ENCODE peak calls at places on chromosomes 7 and 10, in six cellular contexts. One of them, this sample, is unnamed.

GRCh38 chr7:90945104-90945752 is 319.0 kb upstream of the FZD1 start:
- DNase-seq in GM10248: no peak
- DNase-seq in transverse colon: no peak
- DNase-seq in fibroblast of villous mesenchyme: peak
- DNase-seq in mesothelial cell of epicardium: no peak
- DNase-seq in astrocyte of the spinal cord: peak
- DNase-seq in this sample: no peak

GRCh38 chr10:101346177-101346576 is 7.8 kb upstream of the BTRC start:
- DNase-seq in GM10248: no peak
- DNase-seq in transverse colon: no peak
- DNase-seq in fibroblast of villous mesenchyme: no peak
- DNase-seq in mesothelial cell of epicardium: no peak
- DNase-seq in astrocyte of the spinal cord: no peak
- DNase-seq in this sample: no peak

GRCh38 chr7:45890902-45891461 is 2.7 kb downstream of the IGFBP1 start:
- DNase-seq in GM10248: no peak
- DNase-seq in transverse colon: no peak
- DNase-seq in fibroblast of villous mesenchyme: peak
- DNase-seq in mesothelial cell of epicardium: no peak
- DNase-seq in astrocyte of the spinal cord: peak
- DNase-seq in this sample: peak

GRCh38 chr10:98101366-98101765 is 33.1 kb upstream of the R3HCC1L start:
- DNase-seq in GM10248: no peak
- DNase-seq in transverse colon: no peak
- DNase-seq in fibroblast of villous mesenchyme: no peak
- DNase-seq in mesothelial cell of epicardium: no peak
- DNase-seq in astrocyte of the spinal cord: no peak
- DNase-seq in this sample: no peak

GRCh38 chr7:144255471-144255897 is 9.1 kb downstream of the OR2A7 start:
- DNase-seq in GM10248: no peak
- DNase-seq in transverse colon: no peak
- DNase-seq in fibroblast of villous mesenchyme: no peak
- DNase-seq in mesothelial cell of epicardium: no peak
- DNase-seq in astrocyte of the spinal cord: no peak
- DNase-seq in this sample: no peak

GRCh38 chr7:27193335-27194001 is 6.4 kb downstream of the HOXA13 start:
- DNase-seq in GM10248: no peak
- DNase-seq in transverse colon: no peak
- DNase-seq in fibroblast of villous mesenchyme: peak
- DNase-seq in mesothelial cell of epicardium: no peak
- DNase-seq in astrocyte of the spinal cord: no peak
- DNase-seq in this sample: no peak

GRCh38 chr7:517848-518629 is 1.6 kb downstream of the PDGFA start:
- DNase-seq in GM10248: no peak
- DNase-seq in transverse colon: peak
- DNase-seq in fibroblast of villous mesenchyme: peak
- DNase-seq in mesothelial cell of epicardium: no peak
- DNase-seq in astrocyte of the spinal cord: peak
- DNase-seq in this sample: no peak

GRCh38 chr7:100626530-100627237 is 14.3 kb downstream of the MOSPD3 start:
- DNase-seq in GM10248: peak
- DNase-seq in transverse colon: peak
- DNase-seq in fibroblast of villous mesenchyme: peak
- DNase-seq in mesothelial cell of epicardium: peak
- DNase-seq in astrocyte of the spinal cord: peak
- DNase-seq in this sample: peak

GRCh38 chr7:45076946-45077345 is 11.8 kb downstream of the NACAD start:
- DNase-seq in GM10248: no peak
- DNase-seq in transverse colon: no peak
- DNase-seq in fibroblast of villous mesenchyme: no peak
- DNase-seq in mesothelial cell of epicardium: no peak
- DNase-seq in astrocyte of the spinal cord: no peak
- DNase-seq in this sample: no peak

GRCh38 chr10:129063212-129063611 is 403.8 kb upstream of the MGMT start:
- DNase-seq in GM10248: no peak
- DNase-seq in transverse colon: no peak
- DNase-seq in fibroblast of villous mesenchyme: no peak
- DNase-seq in mesothelial cell of epicardium: no peak
- DNase-seq in astrocyte of the spinal cord: no peak
- DNase-seq in this sample: no peak

GRCh38 chr10:92027141-92027540 is 103.6 kb downstream of the BTAF1 start:
- DNase-seq in GM10248: no peak
- DNase-seq in transverse colon: no peak
- DNase-seq in fibroblast of villous mesenchyme: no peak
- DNase-seq in mesothelial cell of epicardium: no peak
- DNase-seq in astrocyte of the spinal cord: no peak
- DNase-seq in this sample: no peak

GRCh38 chr7:131773413-131773812 is 217.0 kb upstream of the PODXL start:
- DNase-seq in GM10248: no peak
- DNase-seq in transverse colon: no peak
- DNase-seq in fibroblast of villous mesenchyme: no peak
- DNase-seq in mesothelial cell of epicardium: no peak
- DNase-seq in astrocyte of the spinal cord: no peak
- DNase-seq in this sample: no peak

GRCh38 chr10:23158370-23158769 is 33.7 kb upstream of the PTF1A start:
- DNase-seq in GM10248: peak
- DNase-seq in transverse colon: peak
- DNase-seq in fibroblast of villous mesenchyme: peak
- DNase-seq in mesothelial cell of epicardium: no peak
- DNase-seq in astrocyte of the spinal cord: peak
- DNase-seq in this sample: peak

GRCh38 chr10:4120454-4120853 is 335.4 kb upstream of the KLF6 start:
- DNase-seq in GM10248: no peak
- DNase-seq in transverse colon: peak
- DNase-seq in fibroblast of villous mesenchyme: no peak
- DNase-seq in mesothelial cell of epicardium: no peak
- DNase-seq in astrocyte of the spinal cord: no peak
- DNase-seq in this sample: no peak

GRCh38 chr10:73225518-73225917 is 21.5 kb downstream of the DNAJC9 start:
- DNase-seq in GM10248: no peak
- DNase-seq in transverse colon: no peak
- DNase-seq in fibroblast of villous mesenchyme: no peak
- DNase-seq in mesothelial cell of epicardium: no peak
- DNase-seq in astrocyte of the spinal cord: no peak
- DNase-seq in this sample: no peak

GRCh38 chr10:10313099-10313875 is 704.4 kb upstream of the CELF2 start:
- DNase-seq in GM10248: no peak
- DNase-seq in transverse colon: no peak
- DNase-seq in fibroblast of villous mesenchyme: peak
- DNase-seq in mesothelial cell of epicardium: no peak
- DNase-seq in astrocyte of the spinal cord: peak
- DNase-seq in this sample: no peak

GRCh38 chr7:51111256-51111655 is 205.4 kb downstream of the COBL start:
- DNase-seq in GM10248: no peak
- DNase-seq in transverse colon: no peak
- DNase-seq in fibroblast of villous mesenchyme: no peak
- DNase-seq in mesothelial cell of epicardium: no peak
- DNase-seq in astrocyte of the spinal cord: no peak
- DNase-seq in this sample: no peak

GRCh38 chr7:4763091-4763793 is 12.2 kb upstream of the AP5Z1 start:
- DNase-seq in GM10248: no peak
- DNase-seq in transverse colon: no peak
- DNase-seq in fibroblast of villous mesenchyme: no peak
- DNase-seq in mesothelial cell of epicardium: no peak
- DNase-seq in astrocyte of the spinal cord: no peak
- DNase-seq in this sample: no peak

GRCh38 chr10:79055100-79055782 is 13.5 kb upstream of the ZMIZ1 start:
- DNase-seq in GM10248: no peak
- DNase-seq in transverse colon: no peak
- DNase-seq in fibroblast of villous mesenchyme: no peak
- DNase-seq in mesothelial cell of epicardium: no peak
- DNase-seq in astrocyte of the spinal cord: no peak
- DNase-seq in this sample: no peak

GRCh38 chr7:95684037-95684436 is 87.7 kb upstream of the PDK4 start:
- DNase-seq in GM10248: no peak
- DNase-seq in transverse colon: no peak
- DNase-seq in fibroblast of villous mesenchyme: peak
- DNase-seq in mesothelial cell of epicardium: no peak
- DNase-seq in astrocyte of the spinal cord: peak
- DNase-seq in this sample: no peak

GRCh38 chr7:16719699-16720098 is 33.9 kb upstream of the TSPAN13 start:
- DNase-seq in GM10248: no peak
- DNase-seq in transverse colon: no peak
- DNase-seq in fibroblast of villous mesenchyme: no peak
- DNase-seq in mesothelial cell of epicardium: no peak
- DNase-seq in astrocyte of the spinal cord: no peak
- DNase-seq in this sample: no peak

GRCh38 chr10:29322918-29323317 is 34.0 kb downstream of the LYZL1 start:
- DNase-seq in GM10248: no peak
- DNase-seq in transverse colon: no peak
- DNase-seq in fibroblast of villous mesenchyme: no peak
- DNase-seq in mesothelial cell of epicardium: no peak
- DNase-seq in astrocyte of the spinal cord: no peak
- DNase-seq in this sample: no peak

GRCh38 chr10:6487919-6488318 is 92.2 kb downstream of the PRKCQ start:
- DNase-seq in GM10248: no peak
- DNase-seq in transverse colon: no peak
- DNase-seq in fibroblast of villous mesenchyme: no peak
- DNase-seq in mesothelial cell of epicardium: no peak
- DNase-seq in astrocyte of the spinal cord: no peak
- DNase-seq in this sample: no peak

GRCh38 chr10:6164271-6165095 is 38.2 kb upstream of the PFKFB3 start:
- DNase-seq in GM10248: no peak
- DNase-seq in transverse colon: no peak
- DNase-seq in fibroblast of villous mesenchyme: peak
- DNase-seq in mesothelial cell of epicardium: no peak
- DNase-seq in astrocyte of the spinal cord: no peak
- DNase-seq in this sample: no peak

GRCh38 chr10:118447478-118447877 is 105.4 kb upstream of the FAM204A start:
- DNase-seq in GM10248: no peak
- DNase-seq in transverse colon: peak
- DNase-seq in fibroblast of villous mesenchyme: peak
- DNase-seq in mesothelial cell of epicardium: no peak
- DNase-seq in astrocyte of the spinal cord: no peak
- DNase-seq in this sample: no peak

GRCh38 chr7:12434012-12434642 is 30.5 kb upstream of the VWDE start:
- DNase-seq in GM10248: no peak
- DNase-seq in transverse colon: no peak
- DNase-seq in fibroblast of villous mesenchyme: no peak
- DNase-seq in mesothelial cell of epicardium: no peak
- DNase-seq in astrocyte of the spinal cord: no peak
- DNase-seq in this sample: no peak
- TF ChIP-seq CTCF in GM10248: no peak
- TF ChIP-seq CTCF in transverse colon: no peak
- TF ChIP-seq CTCF in fibroblast of villous mesenchyme: peak
- TF ChIP-seq CTCF in mesothelial cell of epicardium: peak
- TF ChIP-seq CTCF in astrocyte of the spinal cord: peak
- TF ChIP-seq CTCF in this sample: peak

DNA sequence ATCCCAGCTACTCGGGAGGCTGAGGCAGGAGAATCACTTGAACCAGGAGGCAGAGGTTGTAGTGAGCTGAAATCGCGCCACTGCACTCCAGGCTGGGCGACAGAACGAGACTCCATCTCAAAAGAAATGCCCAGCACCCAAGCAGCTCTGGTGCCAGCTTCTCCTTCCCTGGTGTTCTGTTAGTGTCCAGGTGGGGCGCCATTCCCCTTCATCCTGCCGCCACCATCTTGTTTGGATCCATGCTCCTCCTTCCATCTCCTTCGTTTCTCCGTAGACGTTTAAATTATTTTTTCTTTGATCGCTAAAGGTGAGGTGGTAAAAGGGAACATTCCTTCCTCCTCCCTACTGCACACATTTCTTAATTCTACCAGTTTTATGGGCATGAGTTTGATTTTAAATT is 30.3 kb downstream of the PROSER2 start:
- DNase-seq in GM10248: no peak
- DNase-seq in transverse colon: no peak
- DNase-seq in fibroblast of villous mesenchyme: no peak
- DNase-seq in mesothelial cell of epicardium: no peak
- DNase-seq in astrocyte of the spinal cord: no peak
- DNase-seq in this sample: no peak
- TF ChIP-seq CTCF in GM10248: no peak
- TF ChIP-seq CTCF in transverse colon: no peak
- TF ChIP-seq CTCF in fibroblast of villous mesenchyme: peak
- TF ChIP-seq CTCF in mesothelial cell of epicardium: no peak
- TF ChIP-seq CTCF in astrocyte of the spinal cord: no peak
- TF ChIP-seq CTCF in this sample: no peak

GRCh38 chr7:64180989-64181388 is 26.0 kb upstream of the ZNF735 start:
- DNase-seq in GM10248: no peak
- DNase-seq in transverse colon: no peak
- DNase-seq in fibroblast of villous mesenchyme: peak
- DNase-seq in mesothelial cell of epicardium: no peak
- DNase-seq in astrocyte of the spinal cord: no peak
- DNase-seq in this sample: no peak
- TF ChIP-seq CTCF in GM10248: no peak
- TF ChIP-seq CTCF in transverse colon: no peak
- TF ChIP-seq CTCF in fibroblast of villous mesenchyme: peak
- TF ChIP-seq CTCF in mesothelial cell of epicardium: no peak
- TF ChIP-seq CTCF in astrocyte of the spinal cord: peak
- TF ChIP-seq CTCF in this sample: no peak

DNA sequence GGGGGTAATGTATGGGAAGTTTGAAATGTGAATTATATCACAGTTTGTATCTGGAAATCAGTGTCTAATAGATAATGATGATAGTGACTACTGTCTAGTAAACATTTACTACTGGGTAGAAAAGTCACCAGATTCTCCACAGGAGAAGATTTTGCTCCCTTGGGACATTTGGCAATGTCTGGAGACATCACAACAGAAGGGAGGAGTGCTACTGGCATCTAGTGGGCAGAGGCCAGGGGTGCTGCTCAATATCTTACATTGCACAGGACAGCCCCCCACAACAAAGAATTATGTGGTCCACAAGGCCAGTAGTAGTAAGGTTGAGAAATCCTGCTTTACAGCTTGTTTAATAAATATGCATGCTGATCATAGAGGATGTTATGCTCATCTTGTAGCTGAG is 92.3 kb upstream of the PRPS1L1 start:
- DNase-seq in GM10248: no peak
- DNase-seq in transverse colon: no peak
- DNase-seq in fibroblast of villous mesenchyme: peak
- DNase-seq in mesothelial cell of epicardium: no peak
- DNase-seq in astrocyte of the spinal cord: peak
- DNase-seq in this sample: peak
- TF ChIP-seq CTCF in GM10248: no peak
- TF ChIP-seq CTCF in transverse colon: no peak
- TF ChIP-seq CTCF in fibroblast of villous mesenchyme: peak
- TF ChIP-seq CTCF in mesothelial cell of epicardium: no peak
- TF ChIP-seq CTCF in astrocyte of the spinal cord: peak
- TF ChIP-seq CTCF in this sample: peak

DNA sequence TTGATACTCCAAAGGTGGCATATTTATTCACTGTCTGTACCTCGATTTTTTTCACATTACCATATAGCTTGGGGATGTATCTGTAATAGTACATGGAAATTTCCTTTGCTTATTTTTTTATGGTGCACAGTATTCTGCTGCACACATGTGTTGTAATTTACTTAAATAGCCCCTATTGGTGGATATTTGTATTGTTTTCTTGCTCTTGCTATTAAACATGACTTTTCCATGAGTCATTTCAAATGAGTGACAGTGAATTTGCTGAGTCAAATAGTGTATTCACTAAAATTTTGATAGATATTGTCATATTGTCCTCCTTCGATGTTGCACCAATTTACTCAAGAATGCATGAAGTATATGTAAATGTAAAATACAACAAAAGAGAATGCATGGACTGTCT is 122.7 kb upstream of the STEAP4 start:
- DNase-seq in GM10248: no peak
- DNase-seq in transverse colon: no peak
- DNase-seq in fibroblast of villous mesenchyme: no peak
- DNase-seq in mesothelial cell of epicardium: no peak
- DNase-seq in astrocyte of the spinal cord: no peak
- DNase-seq in this sample: no peak
- TF ChIP-seq CTCF in GM10248: no peak
- TF ChIP-seq CTCF in transverse colon: no peak
- TF ChIP-seq CTCF in fibroblast of villous mesenchyme: no peak
- TF ChIP-seq CTCF in mesothelial cell of epicardium: peak
- TF ChIP-seq CTCF in astrocyte of the spinal cord: no peak
- TF ChIP-seq CTCF in this sample: no peak